ENCODE peak calls at places on chromosomes 5 and 9, in ten cellular contexts. B is central memory CD4-positive, alpha-beta T cell; L is AG10803; V is fibroblast of lung; E is adrenal gland; S is HCT116; P is smooth muscle cell of the brain vasculature; K is NCI-H524; H is stimulated activated naive CD4-positive, alpha-beta T cell treated with Interleukin-2 at 50 U/mL for 16 hours; O is CD4-positive, alpha-beta T cell. Z is an unnamed sample.

GRCh38 chr9:127869310-127870152 is 7.9 kb downstream of the AK1 start:
- DNase-seq in B (peak; percentile 58), L (peak; percentile 70), V (peak; percentile 61), E (peak; percentile 91), S (peak; percentile 65), P (peak; percentile 64), K (peak; percentile 79), H (peak; percentile 73), O (peak; percentile 65), Z (peak; percentile 92)

GRCh38 chr5:50580506-50580905 is 85.9 kb upstream of the PARP8 start:
- DNase-seq in B (no peak), L (no peak), V (no peak), E (no peak), S (no peak), P (no peak), K (no peak), H (no peak), O (no peak), Z (no peak)

GRCh38 chr9:72557549-72557948 is 36.1 kb downstream of the TMC1 start:
- DNase-seq in B (no peak), L (peak; percentile 95), V (peak; percentile 94), E (peak; percentile 87), S (peak; percentile 94), P (peak; percentile 26), K (no peak), H (peak; percentile 75), O (no peak), Z (peak; percentile 83)

GRCh38 chr5:34898258-34898895 is 16.9 kb downstream of the RAD1 start:
- DNase-seq in B (peak; percentile 38), L (peak; percentile 70), V (peak; percentile 64), E (peak; percentile 75), S (peak; percentile 44), P (peak; percentile 41), K (peak; percentile 75), H (peak; percentile 38), O (peak; percentile 43), Z (peak; percentile 70)

GRCh38 chr9:128833696-128834095 is 4.1 kb upstream of the SPOUT1 start:
- DNase-seq in B (no peak), L (no peak), V (no peak), E (no peak), S (no peak), P (no peak), K (no peak), H (no peak), O (no peak), Z (no peak)

GRCh38 chr9:129895376-129896268 is 60.4 kb downstream of the USP20 start:
- DNase-seq in B (peak; percentile 73), L (no peak), V (no peak), E (no peak), S (no peak), P (no peak), K (no peak), H (peak; percentile 15), O (peak; percentile 33), Z (peak; percentile 78)

GRCh38 chr5:147520450-147520849 is 10.6 kb upstream of the DPYSL3 start:
- DNase-seq in B (no peak), L (no peak), V (peak; percentile 25), E (no peak), S (no peak), P (no peak), K (no peak), H (no peak), O (no peak), Z (no peak)

GRCh38 chr5:127909078-127909477 is 174.5 kb upstream of the SLC12A2 start:
- DNase-seq in B (no peak), L (peak; percentile 55), V (peak; percentile 46), E (peak; percentile 26), S (peak; percentile 59), P (no peak), K (peak; percentile 75), H (no peak), O (no peak), Z (peak; percentile 26)

GRCh38 chr9:127204771-127205470 is 59.7 kb upstream of the GARNL3 start:
- DNase-seq in B (no peak), L (peak; percentile 52), V (no peak), E (peak; percentile 67), S (no peak), P (no peak), K (peak; percentile 99), H (no peak), O (no peak), Z (no peak)

GRCh38 chr5:146291421-146292074 is 47.1 kb upstream of the POU4F3 start:
- DNase-seq in B (peak; percentile 15), L (peak; percentile 45), V (peak; percentile 24), E (peak; percentile 19), S (peak; percentile 23), P (peak; percentile 28), K (peak; percentile 61), H (no peak), O (no peak), Z (peak; percentile 67)

GRCh38 chr5:76855961-76856360 is 6.1 kb downstream of the S100Z start:
- DNase-seq in B (peak; percentile 27), L (no peak), V (no peak), E (peak; percentile 23), S (no peak), P (no peak), K (no peak), H (peak; percentile 1), O (no peak), Z (peak; percentile 26)

GRCh38 chr9:89466451-89467277 is 31.2 kb downstream of the SEMA4D start:
- DNase-seq in B (no peak), L (no peak), V (no peak), E (peak; percentile 41), S (no peak), P (no peak), K (no peak), H (peak; percentile 65), O (no peak), Z (no peak)

GRCh38 chr9:21030389-21031035 is 928 bp downstream of the HACD4 start:
- DNase-seq in B (peak; percentile 24), L (peak; percentile 72), V (peak; percentile 39), E (no peak), S (no peak), P (peak; percentile 29), K (no peak), H (no peak), O (no peak), Z (peak; percentile 27)

GRCh38 chr9:88694625-88695024 is 159.6 kb downstream of the NXNL2 start:
- DNase-seq in B (no peak), L (peak; percentile 49), V (peak; percentile 81), E (no peak), S (no peak), P (no peak), K (peak; percentile 47), H (no peak), O (no peak), Z (no peak)

GRCh38 chr5:1338518-1339070 is 6.3 kb downstream of the CLPTM1L start:
- DNase-seq in B (no peak), L (no peak), V (no peak), E (no peak), S (no peak), P (no peak), K (no peak), H (no peak), O (no peak), Z (no peak)

GRCh38 chr9:124332321-124332720 is 74.6 kb downstream of the NEK6 start:
- DNase-seq in B (no peak), L (no peak), V (no peak), E (no peak), S (no peak), P (no peak), K (no peak), H (no peak), O (no peak), Z (no peak)

GRCh38 chr5:116544542-116545241 is 29.9 kb downstream of the SEMA6A start:
- DNase-seq in B (no peak), L (no peak), V (no peak), E (no peak), S (no peak), P (no peak), K (no peak), H (no peak), O (no peak), Z (no peak)

GRCh38 chr5:91438871-91439270 is 55.8 kb upstream of the ARRDC3 start:
- DNase-seq in B (no peak), L (no peak), V (no peak), E (no peak), S (peak; percentile 34), P (no peak), K (no peak), H (no peak), O (no peak), Z (no peak)

GRCh38 chr5:60960591-60960990 is 15.6 kb downstream of the NDUFAF2 start:
- DNase-seq in B (no peak), L (peak; percentile 14), V (peak; percentile 18), E (no peak), S (peak; percentile 6), P (no peak), K (no peak), H (no peak), O (no peak), Z (peak; percentile 10)

GRCh38 chr5:102789469-102789868 is 34.4 kb downstream of the PAM start:
- DNase-seq in B (no peak), L (no peak), V (no peak), E (no peak), S (no peak), P (no peak), K (no peak), H (no peak), O (no peak), Z (no peak)

GRCh38 chr5:103120607-103121200 is 603 bp downstream of the PPIP5K2 start:
- DNase-seq in B (no peak), L (peak; percentile 33), V (peak; percentile 19), E (peak; percentile 24), S (no peak), P (no peak), K (peak; percentile 36), H (no peak), O (no peak), Z (peak; percentile 63)

GRCh38 chr9:96620832-96621269 is 1.2 kb upstream of the CDC14B start:
- DNase-seq in B (no peak), L (no peak), V (no peak), E (no peak), S (no peak), P (no peak), K (no peak), H (no peak), O (no peak), Z (peak; percentile 39)

GRCh38 chr5:1517838-1518237 is 5.9 kb downstream of the LPCAT1 start:
- DNase-seq in B (no peak), L (no peak), V (no peak), E (peak; percentile 23), S (no peak), P (no peak), K (no peak), H (no peak), O (no peak), Z (no peak)

Z was measured in erythroblast.